ENCODE peak calls at places on chromosomes 5 and 9, in seven cellular contexts. N is cardiac muscle cell; M is A549; Y is fibroblast of lung; K is uterus; L is CD4-positive, alpha-beta T cell; T is GM23248. Z is an unnamed sample.

GRCh38 chr5:3597002-3597726 is 1.5 kb downstream of the IRX1 start:
- DNase-seq in N (no peak), M (no peak), Y (no peak), K (no peak), L (no peak), T (peak), Z (no peak)

GRCh38 chr5:37836173-37837100 is 3.4 kb downstream of the GDNF start:
- DNase-seq in N (peak), M (peak), Y (no peak), K (no peak), L (no peak), T (peak), Z (no peak)

GRCh38 chr5:53095931-53096525 is 13.5 kb downstream of the MOCS2 start:
- DNase-seq in N (peak), M (peak), Y (peak), K (peak), L (peak), T (peak), Z (no peak)

GRCh38 chr9:95095619-95096355 is 221.7 kb downstream of the FANCC start:
- DNase-seq in N (no peak), M (no peak), Y (no peak), K (no peak), L (no peak), T (no peak), Z (no peak)

GRCh38 chr9:92294297-92294676 is 790 bp upstream of the IARS1 start:
- DNase-seq in N (peak), M (no peak), Y (peak), K (no peak), L (no peak), T (peak), Z (no peak)

GRCh38 chr5:37756248-37756647 is 83.6 kb downstream of the GDNF start:
- DNase-seq in N (no peak), M (no peak), Y (no peak), K (no peak), L (no peak), T (no peak), Z (no peak)

GRCh38 chr5:79588645-79589044 is 23.6 kb upstream of the TENT2 start:
- DNase-seq in N (no peak), M (no peak), Y (no peak), K (no peak), L (no peak), T (no peak), Z (no peak)

GRCh38 chr9:135048046-135048757 is 39.3 kb upstream of the OLFM1 start:
- DNase-seq in N (no peak), M (no peak), Y (no peak), K (no peak), L (no peak), T (no peak), Z (no peak)

GRCh38 chr9:121646992-121647391 is 4.4 kb upstream of the DAB2IP start:
- DNase-seq in N (no peak), M (no peak), Y (no peak), K (no peak), L (no peak), T (no peak), Z (no peak)

GRCh38 chr9:98375138-98375726 is 119.8 kb upstream of the TBC1D2 start:
- DNase-seq in N (peak), M (no peak), Y (peak), K (no peak), L (no peak), T (peak), Z (no peak)

GRCh38 chr9:88303785-88304495 is 84.3 kb upstream of the SPIN1 start:
- DNase-seq in N (no peak), M (no peak), Y (no peak), K (no peak), L (no peak), T (peak), Z (no peak)

GRCh38 chr5:76393035-76393680 is 9.9 kb upstream of the IQGAP2 start:
- DNase-seq in N (no peak), M (no peak), Y (no peak), K (no peak), L (peak), T (no peak), Z (no peak)

GRCh38 chr9:95901506-95901905 is 26.0 kb downstream of the ERCC6L2 start:
- DNase-seq in N (no peak), M (no peak), Y (no peak), K (no peak), L (no peak), T (no peak), Z (no peak)

GRCh38 chr5:150565868-150566267 is 57.9 kb downstream of the NDST1 start:
- DNase-seq in N (no peak), M (no peak), Y (no peak), K (no peak), L (no peak), T (no peak), Z (no peak)

DNA sequence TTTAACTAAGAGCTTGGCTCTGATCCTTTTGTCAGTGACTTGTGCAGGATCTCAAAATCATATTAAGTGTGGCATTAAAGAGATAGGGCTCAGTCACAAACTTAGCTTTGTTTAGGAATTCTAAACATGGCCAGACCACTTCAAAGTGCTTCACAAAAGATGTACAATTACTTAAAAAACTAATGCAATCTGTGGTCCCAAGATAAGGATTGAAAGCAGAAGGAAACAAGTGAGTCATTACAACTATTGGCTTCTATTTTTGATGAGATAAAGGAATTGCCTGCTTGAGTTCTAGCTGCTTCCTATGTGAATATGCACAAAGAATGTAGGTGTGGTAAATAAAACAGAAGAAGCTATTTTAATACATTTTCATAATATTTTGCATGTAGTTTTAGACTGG is 44.9 kb upstream of the SLC12A2 start:
- DNase-seq in N (peak), M (peak), Y (peak), K (no peak), L (no peak), T (peak), Z (no peak)
- H3K27ac ChIP-seq in N (no peak), M (peak), Y (no peak), K (no peak), L (no peak), T (no peak), Z (no peak)

GRCh38 chr5:64181440-64181839 is 15.8 kb downstream of the RNF180 start:
- DNase-seq in N (no peak), M (no peak), Y (no peak), K (no peak), L (no peak), T (no peak), Z (no peak)

GRCh38 chr5:64176301-64176700 is 10.7 kb downstream of the RNF180 start:
- DNase-seq in N (no peak), M (no peak), Y (no peak), K (no peak), L (no peak), T (no peak), Z (no peak)

GRCh38 chr5:64184832-64185231 is 19.2 kb downstream of the RNF180 start:
- DNase-seq in N (no peak), M (no peak), Y (no peak), K (no peak), L (no peak), T (no peak), Z (no peak)

GRCh38 chr5:64183956-64184355 is 18.3 kb downstream of the RNF180 start:
- DNase-seq in N (no peak), M (no peak), Y (no peak), K (no peak), L (no peak), T (no peak), Z (no peak)

DNA sequence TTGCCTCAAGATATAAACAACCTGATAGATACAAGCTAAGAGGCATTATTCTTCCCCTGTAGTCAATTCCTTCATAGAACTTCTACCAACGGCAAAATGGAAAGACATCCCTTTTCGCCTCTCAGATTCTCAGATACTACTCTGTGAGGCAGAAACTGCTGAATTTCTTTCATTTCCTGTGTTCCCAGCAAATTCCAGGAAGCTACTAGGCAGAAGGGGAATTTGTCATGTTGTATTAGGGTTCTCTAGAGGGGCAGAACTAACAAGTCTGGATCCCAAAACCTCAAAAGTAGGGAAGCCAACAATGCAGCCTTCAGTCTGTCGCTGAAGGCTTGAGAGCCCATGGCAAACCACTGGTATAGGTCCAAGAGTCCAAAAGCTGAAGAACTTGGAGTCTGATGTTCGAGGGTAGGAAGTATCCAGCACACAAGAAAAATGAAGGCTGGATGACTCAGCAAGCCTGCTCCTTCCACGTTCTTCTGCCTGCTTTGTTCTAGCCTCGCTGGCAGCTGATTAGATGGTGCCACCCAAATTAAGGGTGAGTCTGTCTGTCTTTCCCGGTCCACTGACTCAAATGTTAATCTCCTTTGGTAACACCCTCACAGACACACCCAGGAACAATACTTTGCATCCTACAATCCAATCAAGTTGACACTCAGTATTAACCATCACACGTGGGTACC is 15.2 kb downstream of the RNF180 start:
- DNase-seq in N (peak), M (no peak), Y (no peak), K (no peak), L (no peak), T (peak), Z (no peak)
- H3K27ac ChIP-seq in N (no peak), M (no peak), Y (no peak), K (no peak), L (no peak), T (no peak), Z (no peak)

DNA sequence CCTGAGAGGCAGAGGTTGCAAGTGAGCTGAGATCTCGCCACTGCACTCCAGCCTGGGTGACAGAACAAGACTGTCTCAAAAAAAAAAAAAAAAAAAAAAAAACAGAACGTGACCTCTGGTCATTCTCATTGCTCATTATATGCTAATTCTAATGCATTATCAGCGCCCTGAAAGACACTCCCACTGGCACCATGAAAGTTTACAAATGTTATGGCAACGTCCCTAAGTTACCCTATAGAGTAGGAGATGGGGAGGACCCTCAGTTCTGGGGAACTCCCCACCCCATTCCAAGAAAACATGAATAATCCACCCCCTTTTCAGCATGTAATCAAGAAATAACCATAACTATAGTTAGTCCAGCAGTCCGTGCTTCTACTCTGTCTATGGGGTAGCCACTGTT is 48.9 kb upstream of the DENND4C start:
- DNase-seq in N (no peak), M (no peak), Y (no peak), K (no peak), L (no peak), T (no peak), Z (no peak)
- H3K27ac ChIP-seq in N (no peak), M (peak), Y (no peak), K (peak), L (no peak), T (no peak), Z (no peak)

GRCh38 chr5:109029847-109030246 is 282.1 kb downstream of the FER start:
- DNase-seq in N (no peak), M (no peak), Y (no peak), K (no peak), L (no peak), T (no peak), Z (no peak)
- H3K27ac ChIP-seq in N (no peak), M (no peak), Y (no peak), K (no peak), L (no peak), T (no peak), Z (no peak)

GRCh38 chr5:137624786-137625349 is 111.0 kb downstream of the KLHL3 start:
- DNase-seq in N (no peak), M (no peak), Y (no peak), K (no peak), L (no peak), T (no peak), Z (no peak)

GRCh38 chr5:137622850-137623249 is 113.0 kb downstream of the KLHL3 start:
- DNase-seq in N (peak), M (no peak), Y (no peak), K (no peak), L (no peak), T (peak), Z (peak)

GRCh38 chr5:137621306-137621705 is 114.6 kb downstream of the KLHL3 start:
- DNase-seq in N (no peak), M (no peak), Y (no peak), K (no peak), L (no peak), T (peak), Z (no peak)

GRCh38 chr5:137619191-137619870 is 116.6 kb downstream of the KLHL3 start:
- DNase-seq in N (peak), M (no peak), Y (peak), K (peak), L (no peak), T (peak), Z (peak)

GRCh38 chr5:137621861-137622823 is 113.7 kb downstream of the KLHL3 start:
- DNase-seq in N (peak), M (no peak), Y (no peak), K (no peak), L (no peak), T (peak), Z (no peak)
- H3K27ac ChIP-seq in N (no peak), M (no peak), Y (no peak), K (no peak), L (no peak), T (peak), Z (peak)